ENCODE peak calls at places on chromosome 16, in ten cellular contexts. P is stimulated activated CD4-positive, alpha-beta T cell treated with anti-CD3 and anti-CD28 coated beads, Interleukin-4, amount 100 ng/mL, for 4 hours; H is GM10248; C is uterus; F is NCI-H1436 treated with DMSO at 0.1 percent for 48 hours; Q is colonic mucosa; A is frontal cortex; B is ascending aorta; R is NCI-H1417; J is GM04504. L is an unnamed sample.

GRCh38 chr16:70685061-70685937 is 554 bp downstream of the MTSS2 start:
- DNase-seq in P (no peak), H (no peak), C (no peak), F (no peak), Q (no peak), A (no peak), B (no peak), R (peak), J (no peak), L (no peak)

GRCh38 chr16:23435500-23435899 is 17.5 kb downstream of the COG7 start:
- DNase-seq in P (peak), H (peak), C (peak), F (peak), Q (peak), A (no peak), B (peak), R (peak), J (no peak), L (peak)

GRCh38 chr16:29868396-29868795 is 5.4 kb upstream of the CDIPT start:
- DNase-seq in P (no peak), H (no peak), C (no peak), F (no peak), Q (no peak), A (no peak), B (no peak), R (no peak), J (no peak), L (no peak)

GRCh38 chr16:54430491-54431030 is 144.0 kb upstream of the IRX3 start:
- DNase-seq in P (no peak), H (no peak), C (no peak), F (no peak), Q (no peak), A (no peak), B (no peak), R (no peak), J (peak), L (peak)

GRCh38 chr16:17798721-17799120 is 328.0 kb upstream of the XYLT1 start:
- DNase-seq in P (no peak), H (no peak), C (no peak), F (no peak), Q (no peak), A (no peak), B (no peak), R (no peak), J (no peak), L (no peak)

GRCh38 chr16:129075-129474 is 9.4 kb downstream of the NPRL3 start:
- DNase-seq in P (no peak), H (no peak), C (no peak), F (no peak), Q (no peak), A (no peak), B (no peak), R (no peak), J (no peak), L (no peak)

GRCh38 chr16:77711775-77712174 is 10.5 kb upstream of the NUDT7 start:
- DNase-seq in P (no peak), H (no peak), C (no peak), F (no peak), Q (peak), A (no peak), B (no peak), R (no peak), J (no peak), L (peak)

GRCh38 chr16:30430428-30430970 is 669 bp upstream of the DCTPP1 start:
- DNase-seq in P (no peak), H (no peak), C (peak), F (no peak), Q (no peak), A (no peak), B (no peak), R (no peak), J (no peak), L (no peak)

GRCh38 chr16:80973991-80974390 is 32.7 kb downstream of the CMC2 start:
- DNase-seq in P (no peak), H (no peak), C (no peak), F (no peak), Q (no peak), A (no peak), B (no peak), R (no peak), J (no peak), L (no peak)

GRCh38 chr16:11032922-11033291 is 88.5 kb downstream of the CLEC16A start:
- DNase-seq in P (no peak), H (no peak), C (peak), F (no peak), Q (no peak), A (no peak), B (peak), R (no peak), J (no peak), L (peak)

GRCh38 chr16:77877712-77878111 is 89.3 kb downstream of the VAT1L start:
- DNase-seq in P (no peak), H (no peak), C (no peak), F (no peak), Q (no peak), A (no peak), B (no peak), R (no peak), J (peak), L (no peak)

GRCh38 chr16:324451-325334 is 27.8 kb downstream of the AXIN1 start:
- DNase-seq in P (peak), H (peak), C (no peak), F (no peak), Q (peak), A (no peak), B (no peak), R (peak), J (no peak), L (no peak)

GRCh38 chr16:65967376-65967775 is 399.1 kb upstream of the CDH5 start:
- DNase-seq in P (no peak), H (no peak), C (no peak), F (no peak), Q (no peak), A (no peak), B (no peak), R (no peak), J (peak), L (no peak)

GRCh38 chr16:72464597-72465368 is 292.8 kb upstream of the PMFBP1 start:
- DNase-seq in P (no peak), H (no peak), C (no peak), F (no peak), Q (no peak), A (no peak), B (no peak), R (no peak), J (no peak), L (no peak)

GRCh38 chr16:69903851-69904250 is 47.3 kb upstream of the CLEC18A start:
- DNase-seq in P (no peak), H (no peak), C (no peak), F (no peak), Q (no peak), A (no peak), B (no peak), R (no peak), J (no peak), L (no peak)

GRCh38 chr16:88617268-88618031 is 20.9 kb upstream of the IL17C start:
- DNase-seq in P (no peak), H (no peak), C (no peak), F (peak), Q (peak), A (no peak), B (no peak), R (peak), J (no peak), L (no peak)

GRCh38 chr16:1651509-1652342 is 26.4 kb upstream of the JPT2 start:
- DNase-seq in P (no peak), H (no peak), C (no peak), F (no peak), Q (no peak), A (no peak), B (no peak), R (no peak), J (no peak), L (no peak)

GRCh38 chr16:48133455-48134226 is 22.2 kb downstream of the ABCC12 start:
- DNase-seq in P (no peak), H (no peak), C (no peak), F (no peak), Q (no peak), A (no peak), B (no peak), R (no peak), J (no peak), L (no peak)

GRCh38 chr16:8953064-8953463 is 10.6 kb downstream of the USP7 start:
- DNase-seq in P (no peak), H (no peak), C (no peak), F (no peak), Q (no peak), A (no peak), B (no peak), R (no peak), J (no peak), L (no peak)

GRCh38 chr16:51374790-51375189 is 223.7 kb upstream of the SALL1 start:
- DNase-seq in P (no peak), H (no peak), C (no peak), F (no peak), Q (no peak), A (no peak), B (no peak), R (no peak), J (no peak), L (no peak)

GRCh38 chr16:28012031-28012445 is 51.5 kb downstream of the GSG1L start:
- DNase-seq in P (no peak), H (no peak), C (no peak), F (no peak), Q (no peak), A (no peak), B (no peak), R (no peak), J (no peak), L (peak)

GRCh38 chr16:50329446-50330189 is 39.2 kb downstream of the BRD7 start:
- DNase-seq in P (no peak), H (no peak), C (no peak), F (no peak), Q (no peak), A (no peak), B (no peak), R (no peak), J (no peak), L (no peak)

GRCh38 chr16:86396918-86397317 is 113.4 kb upstream of the FOXF1 start:
- DNase-seq in P (no peak), H (no peak), C (peak), F (no peak), Q (peak), A (no peak), B (no peak), R (no peak), J (peak), L (no peak)